ENCODE peak calls at places on chromosomes 5 and 9, in four cellular contexts. T is HepG2, M is GM12878, L is K562. C is an unnamed sample.

GRCh38 chr5:150299571-150300327 is 3.0 kb downstream of the ARSI start:
- DNase-seq in L (no peak), T (no peak), M (no peak), C (no peak)

GRCh38 chr9:4904322-4905134 is 80.5 kb upstream of the JAK2 start:
- DNase-seq in M (no peak), L (no peak), T (no peak), C (no peak)

GRCh38 chr5:110386782-110387181 is 339.7 kb downstream of the TMEM232 start:
- DNase-seq in L (no peak), M (no peak), T (peak), C (no peak)

GRCh38 chr9:33161011-33161588 is 6.0 kb downstream of the B4GALT1 start:
- DNase-seq in T (no peak), L (no peak), M (no peak), C (no peak)

GRCh38 chr9:73996844-73997243 is 500.3 kb upstream of the RORB start:
- DNase-seq in T (no peak), M (no peak), L (no peak), C (no peak)

GRCh38 chr5:83744851-83745250 is 24.2 kb upstream of the HAPLN1 start:
- DNase-seq in M (no peak), T (no peak), L (no peak), C (no peak)

GRCh38 chr5:147190236-147190815 is 44.5 kb upstream of the STK32A start:
- DNase-seq in M (no peak), L (no peak), T (no peak), C (no peak)

GRCh38 chr5:169873642-169874041 is 106.7 kb downstream of the INSYN2B start:
- DNase-seq in M (no peak), T (no peak), L (no peak), C (no peak)

GRCh38 chr9:35114113-35114847 is 1.4 kb downstream of the ATOSB start:
- DNase-seq in L (peak), T (peak), M (no peak), C (peak)

GRCh38 chr5:9927521-9927997 is 297.4 kb upstream of the TAS2R1 start:
- DNase-seq in T (no peak), M (no peak), L (no peak), C (no peak)

GRCh38 chr5:141717043-141717442 is 35.0 kb upstream of the ARAP3 start:
- DNase-seq in L (no peak), T (no peak), M (no peak), C (peak)

GRCh38 chr9:37840560-37841194 is 40.1 kb downstream of the DCAF10 start:
- DNase-seq in L (no peak), M (no peak), T (no peak), C (no peak)

GRCh38 chr9:63859475-63860215 is 1425.4 kb downstream of the FOXD4L5 start:
- DNase-seq in M (no peak), T (peak), L (peak), C (no peak)

GRCh38 chr5:32574540-32575175 is 10.7 kb upstream of the SUB1 start:
- DNase-seq in M (no peak), L (no peak), T (peak), C (no peak)

GRCh38 chr9:87525546-87526303 is 28.1 kb downstream of the DAPK1 start:
- DNase-seq in M (no peak), T (no peak), L (no peak), C (peak)

GRCh38 chr5:55864606-55865541 is 13.7 kb downstream of the IL31RA start:
- DNase-seq in M (no peak), L (no peak), T (peak), C (no peak)

GRCh38 chr9:88197781-88198345 is 59.6 kb upstream of the SPATA31C2 start:
- DNase-seq in M (no peak), L (no peak), T (no peak), C (no peak)

GRCh38 chr5:132807163-132807838 is 5.8 kb upstream of the SOWAHA start:
- DNase-seq in M (peak), L (no peak), T (peak), C (peak)
- TF ChIP-seq CBFB in M (no peak), L (no peak), T (peak), C (no peak)

GRCh38 chr5:52987711-52988329 is 1.3 kb upstream of the ITGA2 start:
- DNase-seq in M (no peak), T (peak), L (no peak), C (no peak)
- TF ChIP-seq CBFB in M (no peak), T (no peak), L (no peak), C (no peak)

GRCh38 chr9:93304574-93305496 is 120.9 kb downstream of the WNK2 start:
- DNase-seq in L (peak), M (no peak), T (peak), C (peak)
- TF ChIP-seq CBFB in L (no peak), M (no peak), T (no peak), C (no peak)

DNA sequence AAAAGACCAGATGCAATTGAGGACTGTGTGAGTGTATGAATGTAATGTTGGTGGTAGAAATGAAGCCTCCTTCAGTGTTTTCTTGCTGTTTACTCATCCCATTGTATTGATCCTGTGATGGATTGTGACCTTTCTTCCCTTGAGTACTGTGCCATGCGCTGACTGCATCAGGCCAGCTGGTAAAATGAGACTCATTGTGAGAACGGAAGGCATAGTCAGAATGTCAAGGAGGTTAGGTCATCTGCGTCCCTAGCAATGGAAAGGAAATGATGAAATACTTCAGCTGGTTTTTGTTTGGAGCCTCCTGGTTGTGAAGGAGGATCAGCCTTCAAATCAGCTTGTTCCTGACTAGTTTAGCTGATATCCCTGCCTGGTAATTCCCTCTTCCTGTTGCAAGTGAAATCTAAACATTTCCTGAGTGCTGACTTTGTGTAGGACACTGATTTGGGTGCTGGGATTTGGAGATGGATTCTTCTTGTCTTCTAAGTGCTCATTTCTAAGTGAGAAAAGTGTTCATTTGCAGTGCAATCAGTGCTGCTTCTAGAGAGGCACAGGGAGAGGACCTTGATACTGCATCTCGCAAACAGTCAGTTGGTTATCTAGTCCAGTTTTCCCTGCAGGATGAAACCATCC is 35.5 kb downstream of the TNFSF8 start:
- DNase-seq in M (no peak), L (no peak), T (peak), C (no peak)
- TF ChIP-seq CBFB in M (no peak), L (no peak), T (no peak), C (no peak)

GRCh38 chr9:68417762-68418161 is 61.4 kb downstream of the PGM5 start:
- DNase-seq in L (no peak), T (no peak), M (no peak), C (no peak)

GRCh38 chr9:68418259-68418845 is 61.9 kb downstream of the PGM5 start:
- DNase-seq in L (no peak), T (no peak), M (no peak), C (no peak)

GRCh38 chr9:68416891-68417570 is 60.6 kb downstream of the PGM5 start:
- DNase-seq in L (peak), T (no peak), M (no peak), C (peak)
- TF ChIP-seq CBFB in L (no peak), T (no peak), M (no peak), C (no peak)